ENCODE peak calls at places on chromosomes 7 and 10, in five cellular contexts. One of them, this sample, is unnamed.

GRCh38 chr10:11086177-11086576 is 68.5 kb downstream of the CELF2 start:
- ATAC-seq in T-helper 17 cell: no peak
- ATAC-seq in memory B cell: no peak
- ATAC-seq in activated CD4-positive, CD25-positive, alpha-beta regulatory T cell treated with anti-CD3 and anti-CD28 coated beads, Interleukin-2, amount 50 U/mL, for 24 hours: no peak
- ATAC-seq in pancreas: no peak
- ATAC-seq in this sample: peak

GRCh38 chr7:115054478-115055122 is 132.7 kb downstream of the MDFIC start:
- ATAC-seq in pancreas: no peak
- ATAC-seq in T-helper 17 cell: no peak
- ATAC-seq in activated CD4-positive, CD25-positive, alpha-beta regulatory T cell treated with anti-CD3 and anti-CD28 coated beads, Interleukin-2, amount 50 U/mL, for 24 hours: no peak
- ATAC-seq in memory B cell: no peak
- ATAC-seq in this sample: peak

GRCh38 chr7:50556247-50556976 is 8.8 kb downstream of the DDC start:
- ATAC-seq in pancreas: no peak
- ATAC-seq in T-helper 17 cell: no peak
- ATAC-seq in activated CD4-positive, CD25-positive, alpha-beta regulatory T cell treated with anti-CD3 and anti-CD28 coated beads, Interleukin-2, amount 50 U/mL, for 24 hours: no peak
- ATAC-seq in memory B cell: no peak
- ATAC-seq in this sample: peak

GRCh38 chr10:50596897-50597296 is 26.9 kb downstream of the SGMS1 start:
- ATAC-seq in T-helper 17 cell: no peak
- ATAC-seq in pancreas: peak
- ATAC-seq in memory B cell: no peak
- ATAC-seq in activated CD4-positive, CD25-positive, alpha-beta regulatory T cell treated with anti-CD3 and anti-CD28 coated beads, Interleukin-2, amount 50 U/mL, for 24 hours: no peak
- ATAC-seq in this sample: no peak

GRCh38 chr10:109696981-109697775 is 226.1 kb downstream of the XPNPEP1 start:
- ATAC-seq in T-helper 17 cell: no peak
- ATAC-seq in pancreas: peak
- ATAC-seq in memory B cell: no peak
- ATAC-seq in activated CD4-positive, CD25-positive, alpha-beta regulatory T cell treated with anti-CD3 and anti-CD28 coated beads, Interleukin-2, amount 50 U/mL, for 24 hours: no peak
- ATAC-seq in this sample: no peak

GRCh38 chr10:106795619-106796018 is 368.9 kb downstream of the SORCS1 start:
- ATAC-seq in pancreas: peak
- ATAC-seq in activated CD4-positive, CD25-positive, alpha-beta regulatory T cell treated with anti-CD3 and anti-CD28 coated beads, Interleukin-2, amount 50 U/mL, for 24 hours: no peak
- ATAC-seq in T-helper 17 cell: no peak
- ATAC-seq in memory B cell: no peak
- ATAC-seq in this sample: peak

GRCh38 chr7:14596421-14596820 is 306.1 kb downstream of the DGKB start:
- ATAC-seq in memory B cell: no peak
- ATAC-seq in activated CD4-positive, CD25-positive, alpha-beta regulatory T cell treated with anti-CD3 and anti-CD28 coated beads, Interleukin-2, amount 50 U/mL, for 24 hours: no peak
- ATAC-seq in pancreas: no peak
- ATAC-seq in T-helper 17 cell: no peak
- ATAC-seq in this sample: no peak

GRCh38 chr7:91353923-91354322 is 89.7 kb downstream of the FZD1 start:
- ATAC-seq in pancreas: no peak
- ATAC-seq in activated CD4-positive, CD25-positive, alpha-beta regulatory T cell treated with anti-CD3 and anti-CD28 coated beads, Interleukin-2, amount 50 U/mL, for 24 hours: no peak
- ATAC-seq in memory B cell: no peak
- ATAC-seq in T-helper 17 cell: no peak
- ATAC-seq in this sample: no peak

GRCh38 chr7:100483101-100483727 is 513 bp upstream of the NYAP1 start:
- ATAC-seq in T-helper 17 cell: peak
- ATAC-seq in activated CD4-positive, CD25-positive, alpha-beta regulatory T cell treated with anti-CD3 and anti-CD28 coated beads, Interleukin-2, amount 50 U/mL, for 24 hours: peak
- ATAC-seq in pancreas: peak
- ATAC-seq in memory B cell: peak
- ATAC-seq in this sample: peak

GRCh38 chr10:103433858-103434257 is 18.3 kb downstream of the CALHM2 start:
- ATAC-seq in activated CD4-positive, CD25-positive, alpha-beta regulatory T cell treated with anti-CD3 and anti-CD28 coated beads, Interleukin-2, amount 50 U/mL, for 24 hours: no peak
- ATAC-seq in T-helper 17 cell: no peak
- ATAC-seq in memory B cell: no peak
- ATAC-seq in pancreas: peak
- ATAC-seq in this sample: peak

GRCh38 chr7:156505876-156506275 is 134.7 kb upstream of the RNF32 start:
- ATAC-seq in activated CD4-positive, CD25-positive, alpha-beta regulatory T cell treated with anti-CD3 and anti-CD28 coated beads, Interleukin-2, amount 50 U/mL, for 24 hours: no peak
- ATAC-seq in T-helper 17 cell: no peak
- ATAC-seq in memory B cell: no peak
- ATAC-seq in pancreas: no peak
- ATAC-seq in this sample: no peak

GRCh38 chr10:81018898-81019890 is 481.5 kb downstream of the SH2D4B start:
- ATAC-seq in T-helper 17 cell: peak
- ATAC-seq in activated CD4-positive, CD25-positive, alpha-beta regulatory T cell treated with anti-CD3 and anti-CD28 coated beads, Interleukin-2, amount 50 U/mL, for 24 hours: no peak
- ATAC-seq in pancreas: peak
- ATAC-seq in memory B cell: no peak
- ATAC-seq in this sample: no peak

GRCh38 chr7:65463184-65463583 is 89.5 kb downstream of the ZNF92 start:
- ATAC-seq in pancreas: no peak
- ATAC-seq in activated CD4-positive, CD25-positive, alpha-beta regulatory T cell treated with anti-CD3 and anti-CD28 coated beads, Interleukin-2, amount 50 U/mL, for 24 hours: no peak
- ATAC-seq in memory B cell: no peak
- ATAC-seq in T-helper 17 cell: no peak
- ATAC-seq in this sample: no peak

GRCh38 chr7:69818647-69819161 is 220.4 kb downstream of the AUTS2 start:
- ATAC-seq in activated CD4-positive, CD25-positive, alpha-beta regulatory T cell treated with anti-CD3 and anti-CD28 coated beads, Interleukin-2, amount 50 U/mL, for 24 hours: no peak
- ATAC-seq in pancreas: no peak
- ATAC-seq in memory B cell: no peak
- ATAC-seq in T-helper 17 cell: no peak
- ATAC-seq in this sample: no peak

GRCh38 chr7:107370816-107371215 is 99.0 kb upstream of the GPR22 start:
- ATAC-seq in T-helper 17 cell: no peak
- ATAC-seq in pancreas: no peak
- ATAC-seq in memory B cell: no peak
- ATAC-seq in activated CD4-positive, CD25-positive, alpha-beta regulatory T cell treated with anti-CD3 and anti-CD28 coated beads, Interleukin-2, amount 50 U/mL, for 24 hours: no peak
- ATAC-seq in this sample: no peak

GRCh38 chr7:542131-542934 is 22.7 kb upstream of the PDGFA start:
- ATAC-seq in T-helper 17 cell: no peak
- ATAC-seq in activated CD4-positive, CD25-positive, alpha-beta regulatory T cell treated with anti-CD3 and anti-CD28 coated beads, Interleukin-2, amount 50 U/mL, for 24 hours: no peak
- ATAC-seq in memory B cell: no peak
- ATAC-seq in pancreas: no peak
- ATAC-seq in this sample: no peak

GRCh38 chr7:99648843-99649242 is 31.0 kb downstream of the CYP3A5 start:
- ATAC-seq in T-helper 17 cell: no peak
- ATAC-seq in memory B cell: no peak
- ATAC-seq in activated CD4-positive, CD25-positive, alpha-beta regulatory T cell treated with anti-CD3 and anti-CD28 coated beads, Interleukin-2, amount 50 U/mL, for 24 hours: peak
- ATAC-seq in pancreas: no peak
- ATAC-seq in this sample: no peak

GRCh38 chr7:128932862-128933821 is 4.6 kb upstream of the IRF5 start:
- ATAC-seq in memory B cell: peak
- ATAC-seq in T-helper 17 cell: peak
- ATAC-seq in activated CD4-positive, CD25-positive, alpha-beta regulatory T cell treated with anti-CD3 and anti-CD28 coated beads, Interleukin-2, amount 50 U/mL, for 24 hours: peak
- ATAC-seq in pancreas: peak
- ATAC-seq in this sample: no peak

GRCh38 chr10:22618081-22618785 is 96.1 kb downstream of the PIP4K2A start:
- ATAC-seq in T-helper 17 cell: no peak
- ATAC-seq in memory B cell: no peak
- ATAC-seq in activated CD4-positive, CD25-positive, alpha-beta regulatory T cell treated with anti-CD3 and anti-CD28 coated beads, Interleukin-2, amount 50 U/mL, for 24 hours: no peak
- ATAC-seq in pancreas: no peak
- ATAC-seq in this sample: no peak

GRCh38 chr10:89466599-89467035 is 52.2 kb downstream of the IFIT5 start:
- ATAC-seq in pancreas: peak
- ATAC-seq in memory B cell: peak
- ATAC-seq in T-helper 17 cell: no peak
- ATAC-seq in activated CD4-positive, CD25-positive, alpha-beta regulatory T cell treated with anti-CD3 and anti-CD28 coated beads, Interleukin-2, amount 50 U/mL, for 24 hours: no peak
- ATAC-seq in this sample: no peak

GRCh38 chr10:28676968-28677888 is at the start of gene BAMBI:
- ATAC-seq in T-helper 17 cell: peak
- ATAC-seq in memory B cell: peak
- ATAC-seq in pancreas: peak
- ATAC-seq in activated CD4-positive, CD25-positive, alpha-beta regulatory T cell treated with anti-CD3 and anti-CD28 coated beads, Interleukin-2, amount 50 U/mL, for 24 hours: peak
- ATAC-seq in this sample: peak

GRCh38 chr7:101899616-101900015 is 82.2 kb downstream of the CUX1 start:
- ATAC-seq in memory B cell: no peak
- ATAC-seq in pancreas: no peak
- ATAC-seq in activated CD4-positive, CD25-positive, alpha-beta regulatory T cell treated with anti-CD3 and anti-CD28 coated beads, Interleukin-2, amount 50 U/mL, for 24 hours: no peak
- ATAC-seq in T-helper 17 cell: no peak
- ATAC-seq in this sample: no peak

GRCh38 chr10:45580781-45581496 is 91.6 kb downstream of the ZFAND4 start:
- ATAC-seq in activated CD4-positive, CD25-positive, alpha-beta regulatory T cell treated with anti-CD3 and anti-CD28 coated beads, Interleukin-2, amount 50 U/mL, for 24 hours: peak
- ATAC-seq in pancreas: peak
- ATAC-seq in memory B cell: peak
- ATAC-seq in T-helper 17 cell: peak
- ATAC-seq in this sample: no peak

GRCh38 chr7:56009695-56010094 is 41.5 kb downstream of the PSPH start:
- ATAC-seq in activated CD4-positive, CD25-positive, alpha-beta regulatory T cell treated with anti-CD3 and anti-CD28 coated beads, Interleukin-2, amount 50 U/mL, for 24 hours: no peak
- ATAC-seq in memory B cell: no peak
- ATAC-seq in T-helper 17 cell: no peak
- ATAC-seq in pancreas: peak
- ATAC-seq in this sample: peak

GRCh38 chr7:152231089-152231488 is 204.7 kb downstream of the KMT2C start:
- ATAC-seq in T-helper 17 cell: no peak
- ATAC-seq in pancreas: no peak
- ATAC-seq in memory B cell: no peak
- ATAC-seq in activated CD4-positive, CD25-positive, alpha-beta regulatory T cell treated with anti-CD3 and anti-CD28 coated beads, Interleukin-2, amount 50 U/mL, for 24 hours: no peak
- ATAC-seq in this sample: no peak

GRCh38 chr7:5492249-5493020 is 68.8 kb upstream of the TNRC18 start:
- ATAC-seq in pancreas: no peak
- ATAC-seq in activated CD4-positive, CD25-positive, alpha-beta regulatory T cell treated with anti-CD3 and anti-CD28 coated beads, Interleukin-2, amount 50 U/mL, for 24 hours: no peak
- ATAC-seq in memory B cell: no peak
- ATAC-seq in T-helper 17 cell: no peak
- ATAC-seq in this sample: no peak

GRCh38 chr10:26217396-26218105 is 977 bp downstream of the GAD2 start:
- ATAC-seq in activated CD4-positive, CD25-positive, alpha-beta regulatory T cell treated with anti-CD3 and anti-CD28 coated beads, Interleukin-2, amount 50 U/mL, for 24 hours: no peak
- ATAC-seq in T-helper 17 cell: no peak
- ATAC-seq in pancreas: peak
- ATAC-seq in memory B cell: no peak
- ATAC-seq in this sample: no peak

GRCh38 chr7:144907577-144907976 is 71.7 kb upstream of the TPK1 start:
- ATAC-seq in pancreas: no peak
- ATAC-seq in T-helper 17 cell: no peak
- ATAC-seq in activated CD4-positive, CD25-positive, alpha-beta regulatory T cell treated with anti-CD3 and anti-CD28 coated beads, Interleukin-2, amount 50 U/mL, for 24 hours: no peak
- ATAC-seq in memory B cell: peak
- ATAC-seq in this sample: no peak

This sample was measured in gastroesophageal sphincter.